ENCODE peak calls at places on chromosomes 16 and 17, in nine cellular contexts. One of them, this sample, is unnamed.

GRCh38 chr16:46737621-46738214 is 10.4 kb downstream of the MYLK3 start:
- DNase-seq in coronary artery: peak; percentile 35
- DNase-seq in left ventricle myocardium superior: no peak
- DNase-seq in cardiac muscle cell: no peak
- DNase-seq in lower leg skin: no peak
- DNase-seq in GM04504: no peak
- DNase-seq in kidney: no peak
- DNase-seq in Caki2: no peak
- DNase-seq in aorta: peak; percentile 47
- DNase-seq in this sample: no peak

GRCh38 chr16:4500283-4500682 is 24.1 kb downstream of the HMOX2 start:
- DNase-seq in coronary artery: no peak
- DNase-seq in left ventricle myocardium superior: no peak
- DNase-seq in cardiac muscle cell: peak; percentile 47
- DNase-seq in lower leg skin: no peak
- DNase-seq in GM04504: peak; percentile 70
- DNase-seq in kidney: no peak
- DNase-seq in Caki2: peak; percentile 58
- DNase-seq in aorta: peak; percentile 54
- DNase-seq in this sample: peak; percentile 28

GRCh38 chr16:88941933-88942909 is 34.8 kb downstream of the CBFA2T3 start:
- DNase-seq in coronary artery: no peak
- DNase-seq in left ventricle myocardium superior: peak; percentile 77
- DNase-seq in cardiac muscle cell: peak; percentile 75
- DNase-seq in lower leg skin: no peak
- DNase-seq in GM04504: no peak
- DNase-seq in kidney: no peak
- DNase-seq in Caki2: no peak
- DNase-seq in aorta: no peak
- DNase-seq in this sample: peak; percentile 25

GRCh38 chr17:17751489-17751995 is 70.3 kb downstream of the RAI1 start:
- DNase-seq in coronary artery: no peak
- DNase-seq in left ventricle myocardium superior: no peak
- DNase-seq in cardiac muscle cell: no peak
- DNase-seq in lower leg skin: no peak
- DNase-seq in GM04504: no peak
- DNase-seq in kidney: peak; percentile 73
- DNase-seq in Caki2: no peak
- DNase-seq in aorta: no peak
- DNase-seq in this sample: no peak

GRCh38 chr17:68255731-68256538 is 8.1 kb downstream of the AMZ2 start:
- DNase-seq in coronary artery: no peak
- DNase-seq in left ventricle myocardium superior: no peak
- DNase-seq in cardiac muscle cell: no peak
- DNase-seq in lower leg skin: no peak
- DNase-seq in GM04504: no peak
- DNase-seq in kidney: no peak
- DNase-seq in Caki2: no peak
- DNase-seq in aorta: no peak
- DNase-seq in this sample: no peak

GRCh38 chr17:43140396-43141332 is 15.5 kb upstream of the BRCA1 start:
- DNase-seq in coronary artery: no peak
- DNase-seq in left ventricle myocardium superior: no peak
- DNase-seq in cardiac muscle cell: no peak
- DNase-seq in lower leg skin: no peak
- DNase-seq in GM04504: no peak
- DNase-seq in kidney: no peak
- DNase-seq in Caki2: no peak
- DNase-seq in aorta: peak; percentile 49
- DNase-seq in this sample: no peak

GRCh38 chr17:56389356-56389755 is 204.1 kb upstream of the NOG start:
- DNase-seq in coronary artery: no peak
- DNase-seq in left ventricle myocardium superior: no peak
- DNase-seq in cardiac muscle cell: no peak
- DNase-seq in lower leg skin: no peak
- DNase-seq in GM04504: no peak
- DNase-seq in kidney: no peak
- DNase-seq in Caki2: no peak
- DNase-seq in aorta: no peak
- DNase-seq in this sample: no peak

GRCh38 chr16:8577678-8578304 is 12.5 kb downstream of the TMEM114 start:
- DNase-seq in coronary artery: no peak
- DNase-seq in left ventricle myocardium superior: no peak
- DNase-seq in cardiac muscle cell: no peak
- DNase-seq in lower leg skin: peak; percentile 50
- DNase-seq in GM04504: no peak
- DNase-seq in kidney: no peak
- DNase-seq in Caki2: no peak
- DNase-seq in aorta: no peak
- DNase-seq in this sample: no peak

GRCh38 chr16:75236232-75236631 is 15.2 kb downstream of the BCAR1 start:
- DNase-seq in coronary artery: no peak
- DNase-seq in left ventricle myocardium superior: no peak
- DNase-seq in cardiac muscle cell: no peak
- DNase-seq in lower leg skin: no peak
- DNase-seq in GM04504: no peak
- DNase-seq in kidney: no peak
- DNase-seq in Caki2: no peak
- DNase-seq in aorta: no peak
- DNase-seq in this sample: no peak

GRCh38 chr16:57464523-57464922 is 2.0 kb downstream of the POLR2C start:
- DNase-seq in coronary artery: no peak
- DNase-seq in left ventricle myocardium superior: no peak
- DNase-seq in cardiac muscle cell: no peak
- DNase-seq in lower leg skin: peak; percentile 10
- DNase-seq in GM04504: no peak
- DNase-seq in kidney: no peak
- DNase-seq in Caki2: no peak
- DNase-seq in aorta: peak; percentile 3
- DNase-seq in this sample: no peak

GRCh38 chr16:24988593-24989338 is 26.4 kb downstream of the ARHGAP17 start:
- DNase-seq in coronary artery: peak; percentile 38
- DNase-seq in left ventricle myocardium superior: no peak
- DNase-seq in cardiac muscle cell: peak; percentile 21
- DNase-seq in lower leg skin: no peak
- DNase-seq in GM04504: no peak
- DNase-seq in kidney: no peak
- DNase-seq in Caki2: no peak
- DNase-seq in aorta: no peak
- DNase-seq in this sample: peak; percentile 6

GRCh38 chr17:60077672-60078519 is 825 bp downstream of the HEATR6 start:
- DNase-seq in coronary artery: no peak
- DNase-seq in left ventricle myocardium superior: no peak
- DNase-seq in cardiac muscle cell: no peak
- DNase-seq in lower leg skin: no peak
- DNase-seq in GM04504: no peak
- DNase-seq in kidney: no peak
- DNase-seq in Caki2: peak; percentile 32
- DNase-seq in aorta: no peak
- DNase-seq in this sample: no peak

GRCh38 chr17:69672924-69673323 is 258.4 kb downstream of the MAP2K6 start:
- DNase-seq in coronary artery: no peak
- DNase-seq in left ventricle myocardium superior: no peak
- DNase-seq in cardiac muscle cell: no peak
- DNase-seq in lower leg skin: no peak
- DNase-seq in GM04504: peak; percentile 17
- DNase-seq in kidney: no peak
- DNase-seq in Caki2: no peak
- DNase-seq in aorta: no peak
- DNase-seq in this sample: no peak

GRCh38 chr17:75808905-75809621 is 24.5 kb downstream of the UNK start:
- DNase-seq in coronary artery: peak; percentile 80
- DNase-seq in left ventricle myocardium superior: peak; percentile 62
- DNase-seq in cardiac muscle cell: peak; percentile 46
- DNase-seq in lower leg skin: peak; percentile 95
- DNase-seq in GM04504: peak; percentile 46
- DNase-seq in kidney: no peak
- DNase-seq in Caki2: no peak
- DNase-seq in aorta: peak; percentile 78
- DNase-seq in this sample: no peak

GRCh38 chr17:13346996-13347762 is 254.6 kb downstream of the HS3ST3A1 start:
- DNase-seq in coronary artery: no peak
- DNase-seq in left ventricle myocardium superior: no peak
- DNase-seq in cardiac muscle cell: no peak
- DNase-seq in lower leg skin: no peak
- DNase-seq in GM04504: peak; percentile 88
- DNase-seq in kidney: no peak
- DNase-seq in Caki2: peak; percentile 86
- DNase-seq in aorta: no peak
- DNase-seq in this sample: peak; percentile 96

GRCh38 chr17:55448681-55449080 is 27.0 kb upstream of the MMD start:
- DNase-seq in coronary artery: no peak
- DNase-seq in left ventricle myocardium superior: no peak
- DNase-seq in cardiac muscle cell: no peak
- DNase-seq in lower leg skin: no peak
- DNase-seq in GM04504: peak; percentile 15
- DNase-seq in kidney: no peak
- DNase-seq in Caki2: no peak
- DNase-seq in aorta: no peak
- DNase-seq in this sample: no peak

GRCh38 chr17:77400445-77400870 is 259.7 kb downstream of the SEC14L1 start:
- DNase-seq in coronary artery: no peak
- DNase-seq in left ventricle myocardium superior: peak; percentile 70
- DNase-seq in cardiac muscle cell: peak; percentile 64
- DNase-seq in lower leg skin: no peak
- DNase-seq in GM04504: no peak
- DNase-seq in kidney: peak; percentile 79
- DNase-seq in Caki2: no peak
- DNase-seq in aorta: no peak
- DNase-seq in this sample: no peak

GRCh38 chr17:79012563-79013134 is 3.1 kb upstream of the CANT1 start:
- DNase-seq in coronary artery: no peak
- DNase-seq in left ventricle myocardium superior: no peak
- DNase-seq in cardiac muscle cell: no peak
- DNase-seq in lower leg skin: peak; percentile 32
- DNase-seq in GM04504: no peak
- DNase-seq in kidney: no peak
- DNase-seq in Caki2: no peak
- DNase-seq in aorta: peak; percentile 15
- DNase-seq in this sample: no peak

GRCh38 chr17:78966123-78966813 is 13.5 kb downstream of the LGALS3BP start:
- DNase-seq in coronary artery: no peak
- DNase-seq in left ventricle myocardium superior: no peak
- DNase-seq in cardiac muscle cell: no peak
- DNase-seq in lower leg skin: no peak
- DNase-seq in GM04504: no peak
- DNase-seq in kidney: peak; percentile 81
- DNase-seq in Caki2: no peak
- DNase-seq in aorta: no peak
- DNase-seq in this sample: no peak

GRCh38 chr17:39996789-39997188 is 16.2 kb downstream of the PSMD3 start:
- DNase-seq in coronary artery: no peak
- DNase-seq in left ventricle myocardium superior: peak; percentile 71
- DNase-seq in cardiac muscle cell: no peak
- DNase-seq in lower leg skin: no peak
- DNase-seq in GM04504: no peak
- DNase-seq in kidney: peak; percentile 88
- DNase-seq in Caki2: no peak
- DNase-seq in aorta: no peak
- DNase-seq in this sample: no peak

GRCh38 chr17:4375039-4375748 is 8.7 kb upstream of the UBE2G1 start:
- DNase-seq in coronary artery: no peak
- DNase-seq in left ventricle myocardium superior: no peak
- DNase-seq in cardiac muscle cell: no peak
- DNase-seq in lower leg skin: no peak
- DNase-seq in GM04504: no peak
- DNase-seq in kidney: peak; percentile 18
- DNase-seq in Caki2: no peak
- DNase-seq in aorta: peak; percentile 21
- DNase-seq in this sample: no peak

GRCh38 chr16:50708373-50709060 is 15.1 kb downstream of the NOD2 start:
- DNase-seq in coronary artery: no peak
- DNase-seq in left ventricle myocardium superior: peak; percentile 52
- DNase-seq in cardiac muscle cell: no peak
- DNase-seq in lower leg skin: no peak
- DNase-seq in GM04504: no peak
- DNase-seq in kidney: no peak
- DNase-seq in Caki2: no peak
- DNase-seq in aorta: no peak
- DNase-seq in this sample: no peak

GRCh38 chr16:11452298-11452697 is 107.0 kb downstream of the RMI2 start:
- DNase-seq in coronary artery: no peak
- DNase-seq in left ventricle myocardium superior: no peak
- DNase-seq in cardiac muscle cell: no peak
- DNase-seq in lower leg skin: no peak
- DNase-seq in GM04504: no peak
- DNase-seq in kidney: no peak
- DNase-seq in Caki2: no peak
- DNase-seq in aorta: no peak
- DNase-seq in this sample: no peak

GRCh38 chr16:68823401-68823800 is 19.9 kb upstream of the TANGO6 start:
- DNase-seq in coronary artery: no peak
- DNase-seq in left ventricle myocardium superior: no peak
- DNase-seq in cardiac muscle cell: no peak
- DNase-seq in lower leg skin: no peak
- DNase-seq in GM04504: peak; percentile 66
- DNase-seq in kidney: no peak
- DNase-seq in Caki2: no peak
- DNase-seq in aorta: no peak
- DNase-seq in this sample: no peak

GRCh38 chr16:57985204-57986121 is 14.5 kb upstream of the CNGB1 start:
- DNase-seq in coronary artery: peak; percentile 74
- DNase-seq in left ventricle myocardium superior: no peak
- DNase-seq in cardiac muscle cell: peak; percentile 14
- DNase-seq in lower leg skin: no peak
- DNase-seq in GM04504: no peak
- DNase-seq in kidney: peak; percentile 79
- DNase-seq in Caki2: no peak
- DNase-seq in aorta: peak; percentile 78
- DNase-seq in this sample: no peak

GRCh38 chr16:69311533-69312388 is 611 bp downstream of the VPS4A start:
- DNase-seq in coronary artery: peak; percentile 75
- DNase-seq in left ventricle myocardium superior: no peak
- DNase-seq in cardiac muscle cell: peak; percentile 52
- DNase-seq in lower leg skin: peak; percentile 87
- DNase-seq in GM04504: no peak
- DNase-seq in kidney: no peak
- DNase-seq in Caki2: no peak
- DNase-seq in aorta: peak; percentile 82
- DNase-seq in this sample: peak; percentile 55

GRCh38 chr17:42458497-42459255 is at the start of gene ATP6V0A1:
- DNase-seq in coronary artery: peak; percentile 97
- DNase-seq in left ventricle myocardium superior: peak; percentile 97
- DNase-seq in cardiac muscle cell: peak; percentile 90
- DNase-seq in lower leg skin: peak; percentile 99
- DNase-seq in GM04504: peak; percentile 59
- DNase-seq in kidney: peak; percentile 98
- DNase-seq in Caki2: peak; percentile 79
- DNase-seq in aorta: peak; percentile 97
- DNase-seq in this sample: peak; percentile 87

GRCh38 chr17:45043813-45044540 is 7.5 kb downstream of the DCAKD start:
- DNase-seq in coronary artery: no peak
- DNase-seq in left ventricle myocardium superior: no peak
- DNase-seq in cardiac muscle cell: no peak
- DNase-seq in lower leg skin: no peak
- DNase-seq in GM04504: no peak
- DNase-seq in kidney: no peak
- DNase-seq in Caki2: no peak
- DNase-seq in aorta: no peak
- DNase-seq in this sample: no peak

GRCh38 chr17:58786586-58787295 is 31.1 kb downstream of the PPM1E start:
- DNase-seq in coronary artery: no peak
- DNase-seq in left ventricle myocardium superior: no peak
- DNase-seq in cardiac muscle cell: no peak
- DNase-seq in lower leg skin: no peak
- DNase-seq in GM04504: peak; percentile 48
- DNase-seq in kidney: no peak
- DNase-seq in Caki2: no peak
- DNase-seq in aorta: no peak
- DNase-seq in this sample: peak; percentile 35

GRCh38 chr17:18145811-18146210 is 37.3 kb downstream of the MYO15A start:
- DNase-seq in coronary artery: no peak
- DNase-seq in left ventricle myocardium superior: no peak
- DNase-seq in cardiac muscle cell: no peak
- DNase-seq in lower leg skin: no peak
- DNase-seq in GM04504: no peak
- DNase-seq in kidney: peak; percentile 39
- DNase-seq in Caki2: no peak
- DNase-seq in aorta: no peak
- DNase-seq in this sample: no peak

GRCh38 chr16:30924797-30925645 is 1.6 kb downstream of the FBXL19 start:
- DNase-seq in coronary artery: no peak
- DNase-seq in left ventricle myocardium superior: no peak
- DNase-seq in cardiac muscle cell: no peak
- DNase-seq in lower leg skin: no peak
- DNase-seq in GM04504: no peak
- DNase-seq in kidney: no peak
- DNase-seq in Caki2: no peak
- DNase-seq in aorta: no peak
- DNase-seq in this sample: no peak

This sample was measured in SW480.